ENCODE peak calls at places on chromosome 22, in six cellular contexts. C, H, E, K, T and M are unnamed samples. For H3K27me3, the result is how much of the 10 kb centered on the place peaks cover.

GRCh38 chr22:32744560-32744959 is 56.9 kb upstream of the TIMP3 start:
- DNase-seq in C (no peak), H (no peak), E (no peak), K (no peak), T (no peak), M (no peak)

GRCh38 chr22:36358533-36359171 is 29.1 kb downstream of the MYH9 start:
- DNase-seq in C (no peak), H (no peak), E (no peak), K (no peak), T (no peak), M (peak)

GRCh38 chr22:37455896-37456295 is 28.6 kb upstream of the ELFN2 start:
- DNase-seq in C (no peak), H (no peak), E (no peak), K (no peak), T (no peak), M (no peak)

GRCh38 chr22:29041408-29041807 is 20.2 kb downstream of the C22orf31 start:
- DNase-seq in C (peak), H (peak), E (no peak), K (no peak), T (no peak), M (no peak)

GRCh38 chr22:46224044-46224746 is 25.9 kb downstream of the CDPF1 start:
- DNase-seq in C (no peak), H (no peak), E (no peak), K (no peak), T (no peak), M (no peak)

GRCh38 chr22:46233231-46233630 is 16.9 kb downstream of the CDPF1 start:
- DNase-seq in C (no peak), H (no peak), E (no peak), K (no peak), T (no peak), M (peak)

GRCh38 chr22:37498289-37498909 is 12.2 kb upstream of the MFNG start:
- DNase-seq in C (no peak), H (peak), E (no peak), K (peak), T (peak), M (no peak)

GRCh38 chr22:40128989-40129388 is 48.7 kb upstream of the TNRC6B start:
- DNase-seq in C (no peak), H (no peak), E (no peak), K (no peak), T (no peak), M (no peak)

GRCh38 chr22:27935897-27936296 is 16.8 kb upstream of the PITPNB start:
- DNase-seq in C (no peak), H (no peak), E (no peak), K (no peak), T (no peak), M (no peak)

GRCh38 chr22:36417281-36417686 is 29.5 kb upstream of the MYH9 start:
- DNase-seq in C (no peak), H (peak), E (no peak), K (no peak), T (no peak), M (no peak)

GRCh38 chr22:37544955-37545702 is 15.2 kb upstream of the CDC42EP1 start:
- DNase-seq in C (peak), H (peak), E (no peak), K (peak), T (peak), M (peak)

GRCh38 chr22:45239378-45240136 is 1.1 kb downstream of the KIAA0930 start:
- DNase-seq in C (no peak), H (no peak), E (no peak), K (no peak), T (no peak), M (no peak)

GRCh38 chr22:29470159-29470855 is 9.7 kb upstream of the NEFH start:
- DNase-seq in C (no peak), H (peak), E (no peak), K (peak), T (peak), M (peak)

GRCh38 chr22:46105494-46106278 is 44.6 kb upstream of the PPARA start:
- DNase-seq in C (peak), H (peak), E (no peak), K (no peak), T (no peak), M (peak)

GRCh38 chr22:46001046-46001425 is 24.1 kb upstream of the WNT7B start:
- DNase-seq in C (no peak), H (no peak), E (no peak), K (no peak), T (no peak), M (no peak)

GRCh38 chr22:27871306-27872014 is 47.6 kb downstream of the PITPNB start:
- DNase-seq in C (no peak), H (no peak), E (no peak), K (no peak), T (no peak), M (no peak)

GRCh38 chr22:46018859-46019258 is 41.9 kb upstream of the WNT7B start:
- DNase-seq in C (no peak), H (no peak), E (no peak), K (no peak), T (no peak), M (no peak)

GRCh38 chr22:35729309-35729698 is 11.6 kb downstream of the APOL5 start:
- DNase-seq in C (no peak), H (no peak), E (no peak), K (no peak), T (no peak), M (no peak)

GRCh38 chr22:44587004-44587793 is 89.2 kb upstream of the RTL6 start:
- DNase-seq in C (no peak), H (no peak), E (no peak), K (no peak), T (no peak), M (peak)

GRCh38 chr22:41022470-41023298 is 69.7 kb upstream of the EP300 start:
- DNase-seq in C (peak), H (peak), E (peak), K (peak), T (peak), M (peak)

GRCh38 chr22:37552560-37553163 is 7.6 kb upstream of the CDC42EP1 start:
- DNase-seq in C (peak), H (no peak), E (no peak), K (no peak), T (no peak), M (no peak)

GRCh38 chr22:44901301-44901700 is 108.5 kb downstream of the PHF21B start:
- DNase-seq in C (no peak), H (no peak), E (no peak), K (no peak), T (no peak), M (no peak)

GRCh38 chr22:41722496-41722895 is 23.2 kb downstream of the MEI1 start:
- DNase-seq in C (no peak), H (no peak), E (no peak), K (no peak), T (no peak), M (no peak)

GRCh38 chr22:29265306-29265705 is 2.5 kb downstream of the RHBDD3 start:
- DNase-seq in C (no peak), H (no peak), E (no peak), K (no peak), T (no peak), M (no peak)

GRCh38 chr22:31089101-31090100 is 8.3 kb downstream of the SMTN start:
- DNase-seq in C (no peak), H (peak), E (no peak), K (peak), T (peak), M (peak)

GRCh38 chr22:19092725-19093124 is 29.5 kb downstream of the DGCR2 start:
- DNase-seq in C (no peak), H (no peak), E (no peak), K (no peak), T (no peak), M (no peak)

GRCh38 chr22:19086944-19087343 is 35.3 kb downstream of the DGCR2 start:
- DNase-seq in C (no peak), H (no peak), E (no peak), K (no peak), T (no peak), M (peak)

GRCh38 chr22:19088866-19089595 is 33.2 kb downstream of the DGCR2 start:
- DNase-seq in C (no peak), H (no peak), E (no peak), K (no peak), T (no peak), M (peak)

GRCh38 chr22:19090183-19090582 is 32.0 kb downstream of the DGCR2 start:
- DNase-seq in C (no peak), H (no peak), E (no peak), K (no peak), T (no peak), M (no peak)

DNA sequence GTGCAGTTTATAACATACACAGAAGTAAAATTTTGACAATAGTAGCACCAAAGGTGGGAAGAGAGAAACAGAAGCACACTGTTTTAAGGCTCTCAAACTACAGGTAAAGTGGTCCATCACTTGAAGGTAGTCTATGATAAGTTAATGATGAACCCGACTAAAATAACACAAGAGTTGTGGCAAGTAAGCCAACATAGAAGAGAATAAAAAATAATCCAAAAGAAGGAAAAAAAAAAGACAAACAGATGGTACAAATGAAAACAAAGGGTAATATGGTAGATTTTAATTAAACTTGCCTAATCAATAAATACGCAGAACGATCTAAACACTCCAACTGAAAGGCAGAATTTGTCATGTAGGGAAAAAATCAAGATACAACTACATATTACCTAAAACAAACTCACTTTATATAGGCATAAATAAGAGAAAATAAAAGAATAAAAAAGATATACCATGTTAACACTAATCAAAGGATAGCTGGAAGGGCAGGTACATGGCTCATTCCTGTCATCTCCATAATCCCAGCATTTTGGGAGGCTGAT is 31.6 kb downstream of the DGCR2 start:
- DNase-seq in C (no peak), H (no peak), E (no peak), K (no peak), T (no peak), M (no peak)
- H3K27me3 ChIP-seq in C (under half), H (under half), E (under half), K (under half), T (under half), M (under half)

GRCh38 chr22:24741769-24742168 is 32.8 kb downstream of the PIWIL3 start:
- DNase-seq in C (no peak), H (no peak), E (no peak), K (no peak), T (no peak), M (no peak)
- H3K27me3 ChIP-seq in C (under half), H (under half), E (under half), K (under half), T (under half), M (under half)

GRCh38 chr22:50016308-50016987 is 3.9 kb upstream of the IL17REL start:
- DNase-seq in C (no peak), H (no peak), E (no peak), K (no peak), T (no peak), M (peak)

GRCh38 chr22:50016988-50017700 is 4.6 kb upstream of the IL17REL start:
- DNase-seq in C (no peak), H (peak), E (no peak), K (no peak), T (no peak), M (peak)

GRCh38 chr22:50015451-50016307 is 3.1 kb upstream of the IL17REL start:
- DNase-seq in C (no peak), H (no peak), E (no peak), K (no peak), T (no peak), M (peak)

GRCh38 chr22:50014053-50014501 is 1.5 kb upstream of the IL17REL start:
- DNase-seq in C (no peak), H (no peak), E (no peak), K (no peak), T (no peak), M (peak)

DNA sequence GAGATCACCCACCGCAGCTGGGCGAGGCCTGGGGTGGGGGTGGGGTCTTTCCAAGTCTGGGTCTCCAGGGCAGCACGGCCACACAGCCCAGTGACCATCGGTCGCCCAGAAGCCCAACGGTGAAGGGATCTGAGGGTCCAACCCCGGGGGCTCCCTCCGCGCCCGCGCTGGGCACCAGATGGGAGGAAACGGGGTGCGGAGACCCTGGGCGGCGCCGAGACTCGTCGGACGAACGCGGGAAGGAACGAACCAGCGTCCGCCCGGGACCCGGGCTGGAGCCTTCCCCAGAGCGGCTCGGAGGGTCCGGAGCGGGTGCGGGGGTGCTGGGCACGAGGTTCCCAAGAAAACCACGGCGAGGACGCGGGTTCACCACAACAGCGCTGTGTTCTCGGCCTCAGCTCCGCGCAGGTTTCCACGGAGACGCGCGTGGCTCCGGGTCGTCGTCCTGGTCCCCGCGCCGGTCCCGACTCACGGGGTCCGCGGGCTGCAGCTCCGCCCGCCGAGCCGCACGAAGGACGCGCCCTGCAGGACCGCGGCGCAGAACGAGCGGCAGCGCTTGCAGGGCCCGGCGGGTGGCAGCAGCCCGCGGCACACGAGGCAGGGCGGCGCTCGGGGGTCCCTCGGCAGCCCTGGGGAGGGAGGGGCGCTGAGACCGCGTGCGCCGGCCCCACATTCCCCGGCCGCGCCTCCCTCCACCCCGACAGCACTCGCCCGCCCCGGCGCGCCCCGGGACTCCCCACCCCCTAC is 2.3 kb upstream of the IL17REL start:
- DNase-seq in C (no peak), H (no peak), E (no peak), K (no peak), T (no peak), M (peak)
- H3K27me3 ChIP-seq in C (under half), H (under half), E (under half), K (under half), T (under half), M (half or more)

DNA sequence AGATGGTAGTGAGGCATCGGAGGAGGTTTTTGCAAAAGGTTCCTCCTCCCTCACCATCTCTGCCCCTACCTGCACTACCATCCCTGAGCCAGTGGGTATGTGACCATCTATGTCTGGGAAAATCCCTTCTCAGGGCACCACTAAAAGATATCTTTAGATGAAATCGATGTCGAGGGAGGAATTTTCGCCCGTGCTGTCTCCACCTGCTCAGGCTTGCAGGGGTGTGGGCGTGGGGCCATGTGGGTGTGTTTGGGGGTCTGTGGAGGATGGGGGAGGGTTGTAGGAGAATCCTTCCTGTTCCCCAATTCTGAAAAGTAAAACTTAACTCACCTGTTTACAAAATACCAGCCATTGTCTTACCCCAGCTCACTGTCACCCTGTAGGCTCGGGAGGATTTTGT is 12.4 kb downstream of the MPPED1 start:
- DNase-seq in C (no peak), H (no peak), E (no peak), K (no peak), T (no peak), M (no peak)
- H3K27me3 ChIP-seq in C (under half), H (under half), E (under half), K (under half), T (under half), M (half or more)